ENCODE peak calls at places on chromosome 15, in seven cellular contexts. D is SK-N-SH, Y is HCT116, P is GM12878, T is HepG2, X is H1, G is K562. M is an unnamed sample.

GRCh38 chr15:77064539-77065308 is 6.2 kb downstream of the TSPAN3 start:
- DNase-seq in G (no peak), Y (no peak), X (no peak), T (no peak), P (no peak), D (no peak), M (no peak)

GRCh38 chr15:73902121-73903020 is 23.9 kb upstream of the LOXL1 start:
- DNase-seq in D (no peak), X (no peak), G (no peak), T (no peak), P (no peak), Y (no peak), M (no peak)

GRCh38 chr15:70012895-70013294 is 84.8 kb downstream of the TLE3 start:
- DNase-seq in P (no peak), D (no peak), G (no peak), T (no peak), X (no peak), Y (no peak), M (no peak)

GRCh38 chr15:59609730-59610712 is 1.6 kb upstream of the GCNT3 start:
- DNase-seq in G (no peak), T (no peak), D (no peak), X (no peak), Y (no peak), P (no peak), M (no peak)

GRCh38 chr15:27635916-27636315 is 463.2 kb downstream of the OCA2 start:
- DNase-seq in P (no peak), G (no peak), Y (no peak), D (no peak), T (no peak), X (no peak), M (no peak)

GRCh38 chr15:72800819-72801481 is 17.4 kb upstream of the ADPGK start:
- DNase-seq in T (no peak), Y (no peak), X (no peak), D (no peak), P (no peak), G (no peak), M (no peak)

GRCh38 chr15:39684215-39684614 is 98.4 kb downstream of the FSIP1 start:
- DNase-seq in Y (no peak), X (no peak), T (no peak), D (no peak), G (no peak), P (no peak), M (no peak)

GRCh38 chr15:95596487-95596886 is 734.0 kb upstream of the NR2F2 start:
- DNase-seq in G (no peak), X (peak; percentile 48), D (no peak), P (no peak), Y (no peak), T (no peak), M (no peak)

GRCh38 chr15:39738998-39739397 is 43.6 kb downstream of the FSIP1 start:
- DNase-seq in P (no peak), D (no peak), T (no peak), G (no peak), Y (no peak), X (no peak), M (no peak)

GRCh38 chr15:91496754-91497691 is 356.5 kb upstream of the SLCO3A1 start:
- DNase-seq in X (no peak), Y (no peak), P (no peak), G (no peak), D (peak; percentile 11), T (no peak), M (no peak)
- TF ChIP-seq JUND in X (no peak), Y (no peak), P (no peak), G (no peak), D (no peak), T (no peak), M (no peak)

GRCh38 chr15:50119063-50119700 is at the start of gene ATP8B4:
- DNase-seq in T (no peak), P (no peak), D (no peak), G (no peak), Y (no peak), X (no peak), M (no peak)
- TF ChIP-seq JUND in T (no peak), P (no peak), D (no peak), G (no peak), Y (no peak), X (no peak), M (no peak)

DNA sequence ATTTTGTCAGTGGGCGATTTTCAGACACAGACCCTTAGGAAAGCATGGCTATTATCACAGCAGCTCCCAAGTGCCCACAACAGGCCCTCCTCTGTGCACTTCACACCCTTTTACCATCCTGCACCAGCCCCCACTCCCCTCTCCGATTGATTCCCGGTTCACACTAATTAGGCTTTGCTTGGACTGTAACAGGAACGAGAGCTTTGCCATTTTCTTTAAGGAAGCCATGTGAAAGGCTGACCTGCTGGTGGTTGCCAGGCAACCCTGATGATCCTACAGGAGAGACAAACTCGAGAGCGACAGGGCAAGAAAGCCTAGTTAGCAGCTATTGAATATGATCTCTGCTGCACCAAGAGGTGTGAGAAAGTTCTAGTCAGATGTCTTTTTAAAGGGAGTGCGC is 28.2 kb upstream of the DET1 start:
- DNase-seq in T (no peak), D (no peak), G (no peak), X (no peak), Y (no peak), P (no peak), M (no peak)
- TF ChIP-seq JUND in T (no peak), D (no peak), G (no peak), X (no peak), Y (no peak), P (no peak), M (no peak)

GRCh38 chr15:53721334-53722087 is 38.0 kb downstream of the WDR72 start:
- DNase-seq in T (no peak), D (no peak), X (no peak), G (no peak), P (no peak), Y (no peak), M (no peak)
- TF ChIP-seq JUND in T (no peak), D (no peak), X (no peak), G (no peak), P (no peak), Y (no peak), M (no peak)